ENCODE peak calls at places on chromosomes 13 and 19, in four cellular contexts. J is HepG2, N is K562, D is GM12878. C is an unnamed sample.

GRCh38 chr19:18961767-18962423 is 20.9 kb upstream of the HOMER3 start:
- DNase-seq in D (no peak), N (peak), J (peak), C (peak)

GRCh38 chr19:55311397-55311796 is 13.7 kb downstream of the TMEM150B start:
- DNase-seq in N (no peak), D (no peak), J (no peak), C (no peak)

GRCh38 chr13:60028021-60028420 is 135.7 kb downstream of the DIAPH3 start:
- DNase-seq in J (no peak), N (no peak), D (no peak), C (no peak)

GRCh38 chr13:23701646-23702045 is 131.4 kb downstream of the TNFRSF19 start:
- DNase-seq in D (no peak), J (no peak), N (no peak), C (no peak)

GRCh38 chr19:52527954-52528326 is 472 bp downstream of the ZNF808 start:
- DNase-seq in D (no peak), J (no peak), N (peak), C (peak)

GRCh38 chr19:41367848-41368301 is 3.9 kb upstream of the B9D2 start:
- DNase-seq in J (no peak), D (no peak), N (peak), C (no peak)

GRCh38 chr13:40910324-40911050 is 108.6 kb downstream of the ELF1 start:
- DNase-seq in N (no peak), D (peak), J (peak), C (no peak)

GRCh38 chr19:10744222-10744847 is 26.5 kb downstream of the DNM2 start:
- DNase-seq in D (no peak), J (no peak), N (no peak), C (no peak)

GRCh38 chr13:52053460-52053859 is 29.0 kb downstream of the UTP14C start:
- DNase-seq in D (no peak), J (no peak), N (no peak), C (peak)

GRCh38 chr13:73038064-73038463 is 20.7 kb upstream of the KLF5 start:
- DNase-seq in N (no peak), D (no peak), J (no peak), C (no peak)

GRCh38 chr13:39450176-39450575 is 152.8 kb downstream of the LHFPL6 start:
- DNase-seq in D (no peak), N (no peak), J (no peak), C (no peak)

GRCh38 chr13:39451301-39451700 is 151.7 kb downstream of the LHFPL6 start:
- DNase-seq in J (no peak), D (no peak), N (no peak), C (no peak)

GRCh38 chr13:39446865-39447264 is 156.1 kb downstream of the LHFPL6 start:
- DNase-seq in J (no peak), N (no peak), D (no peak), C (no peak)

GRCh38 chr13:39451860-39452301 is 151.1 kb downstream of the LHFPL6 start:
- DNase-seq in D (no peak), J (no peak), N (no peak), C (no peak)

GRCh38 chr13:39448831-39449230 is 154.2 kb downstream of the LHFPL6 start:
- DNase-seq in D (no peak), J (no peak), N (no peak), C (no peak)
- TF ChIP-seq GABPA in D (no peak), J (no peak), N (no peak), C (no peak)

DNA sequence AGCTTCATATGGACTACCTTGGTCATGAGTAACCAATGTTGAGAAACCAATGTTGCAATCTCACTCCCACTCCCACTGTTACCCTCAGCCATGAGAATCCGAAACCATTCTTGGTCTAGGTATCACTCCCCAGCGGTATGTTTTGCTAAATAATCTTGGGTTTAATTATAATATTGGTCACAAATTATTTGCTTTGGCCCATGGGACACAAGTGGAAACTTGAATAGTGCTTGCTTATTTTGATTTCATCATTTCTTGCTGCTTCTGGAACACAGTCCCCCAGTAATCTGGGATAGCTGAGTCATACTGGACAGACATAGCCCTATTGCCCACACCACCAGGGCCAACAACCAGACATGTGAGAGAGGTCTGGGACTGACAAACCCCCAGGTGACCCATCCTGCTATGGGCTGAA is 171.6 kb upstream of the IPO5 start:
- DNase-seq in D (no peak), N (no peak), J (no peak), C (no peak)
- TF ChIP-seq USF2 in D (no peak), N (no peak), J (no peak), C (no peak)

GRCh38 chr13:26499209-26499601 is 58.3 kb upstream of the WASF3 start:
- DNase-seq in N (no peak), J (no peak), D (no peak), C (no peak)
- TF ChIP-seq NFIC in N (no peak), J (no peak), D (no peak), C (no peak)

GRCh38 chr19:50869479-50869878 is 3.8 kb upstream of the KLK2 start:
- DNase-seq in D (no peak), J (no peak), N (no peak), C (no peak)

GRCh38 chr19:50875795-50876422 is 2.7 kb downstream of the KLK2 start:
- DNase-seq in J (no peak), D (no peak), N (no peak), C (no peak)

GRCh38 chr19:50874185-50874584 is 946 bp downstream of the KLK2 start:
- DNase-seq in N (no peak), D (no peak), J (no peak), C (no peak)

GRCh38 chr19:50873056-50873455 is at the start of gene KLK2:
- DNase-seq in J (no peak), D (no peak), N (no peak), C (no peak)

DNA sequence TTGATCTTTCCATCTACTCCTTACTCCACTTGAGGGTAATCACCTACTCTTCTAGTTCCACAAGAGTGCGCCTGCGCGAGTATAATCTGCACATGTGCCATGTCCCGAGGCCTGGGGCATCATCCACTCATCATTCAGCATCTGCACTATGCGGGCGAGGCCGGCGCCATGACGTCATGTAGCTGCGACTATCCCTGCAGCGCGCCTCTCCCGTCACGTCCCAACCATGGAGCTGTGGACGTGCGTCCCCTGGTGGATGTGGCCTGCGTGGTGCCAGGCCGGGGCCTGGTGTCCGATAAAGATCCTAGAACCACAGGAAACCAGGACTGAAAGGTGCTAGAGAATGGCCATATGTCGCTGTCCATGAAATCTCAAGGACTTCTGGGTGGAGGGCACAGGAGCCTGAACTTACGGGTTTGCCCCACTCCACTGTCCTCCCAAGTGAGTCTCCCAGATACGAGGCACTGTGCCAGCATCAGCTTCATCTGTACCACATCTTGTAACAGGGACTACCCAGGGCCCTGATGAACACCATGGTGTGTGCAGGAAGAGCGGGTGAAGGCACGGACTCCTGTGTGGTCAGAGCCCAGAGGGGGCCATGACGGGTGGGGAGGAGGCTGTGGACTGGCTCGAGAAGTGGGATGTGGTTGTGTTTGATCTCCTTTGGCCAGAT is 2.7 kb upstream of the KLK2 start:
- DNase-seq in J (peak), D (no peak), N (peak), C (peak)
- TF ChIP-seq GABPA in J (no peak), D (no peak), N (peak), C (no peak)

C was measured in SK-N-SH.